ENCODE peak calls at places on chromosomes 4 and X, in six cellular contexts. One of them, this sample, is unnamed.
A peak's percentile ranks its signal among the peaks of the same experiment; 100 is the strongest.

GRCh38 chr4:16897991-16898827 is at the start of gene LDB2:
- DNase-seq in IMR-90: peak; percentile 88
- DNase-seq in naive thymus-derived CD8-positive, alpha-beta T cell: no peak
- DNase-seq in T-helper 2 cell: no peak
- DNase-seq in astrocyte of the spinal cord: peak; percentile 85
- DNase-seq in cardiac fibroblast: peak; percentile 75
- DNase-seq in this sample: peak; percentile 74

GRCh38 chr4:20368926-20369325 is 117.2 kb downstream of the SLIT2 start:
- DNase-seq in astrocyte of the spinal cord: peak; percentile 18
- DNase-seq in IMR-90: peak; percentile 67
- DNase-seq in naive thymus-derived CD8-positive, alpha-beta T cell: no peak
- DNase-seq in cardiac fibroblast: peak; percentile 31
- DNase-seq in T-helper 2 cell: no peak
- DNase-seq in this sample: no peak

GRCh38 chrX:16444353-16444752 is 205.6 kb upstream of the S100G start:
- DNase-seq in cardiac fibroblast: peak; percentile 74
- DNase-seq in naive thymus-derived CD8-positive, alpha-beta T cell: no peak
- DNase-seq in IMR-90: peak; percentile 89
- DNase-seq in astrocyte of the spinal cord: peak; percentile 78
- DNase-seq in T-helper 2 cell: no peak
- DNase-seq in this sample: no peak

GRCh38 chr4:179116581-179116980 is 1674.3 kb upstream of the AGA start:
- DNase-seq in astrocyte of the spinal cord: no peak
- DNase-seq in naive thymus-derived CD8-positive, alpha-beta T cell: no peak
- DNase-seq in IMR-90: no peak
- DNase-seq in T-helper 2 cell: no peak
- DNase-seq in cardiac fibroblast: no peak
- DNase-seq in this sample: no peak

GRCh38 chr4:80097395-80098177 is 24.6 kb upstream of the ANTXR2 start:
- DNase-seq in cardiac fibroblast: peak; percentile 79
- DNase-seq in astrocyte of the spinal cord: peak; percentile 77
- DNase-seq in T-helper 2 cell: no peak
- DNase-seq in naive thymus-derived CD8-positive, alpha-beta T cell: no peak
- DNase-seq in IMR-90: peak; percentile 83
- DNase-seq in this sample: no peak

GRCh38 chr4:88143504-88143903 is 14.9 kb downstream of the ABCG2 start:
- DNase-seq in T-helper 2 cell: no peak
- DNase-seq in IMR-90: peak; percentile 90
- DNase-seq in astrocyte of the spinal cord: peak; percentile 65
- DNase-seq in cardiac fibroblast: peak; percentile 58
- DNase-seq in naive thymus-derived CD8-positive, alpha-beta T cell: no peak
- DNase-seq in this sample: no peak

GRCh38 chr4:111641813-111642579 is 503.3 kb upstream of the FAM241A start:
- DNase-seq in astrocyte of the spinal cord: peak; percentile 87
- DNase-seq in IMR-90: peak; percentile 86
- DNase-seq in cardiac fibroblast: peak; percentile 94
- DNase-seq in T-helper 2 cell: no peak
- DNase-seq in naive thymus-derived CD8-positive, alpha-beta T cell: no peak
- DNase-seq in this sample: peak; percentile 80

GRCh38 chr4:53788011-53788410 is 196.7 kb upstream of the LNX1 start:
- DNase-seq in cardiac fibroblast: no peak
- DNase-seq in naive thymus-derived CD8-positive, alpha-beta T cell: no peak
- DNase-seq in T-helper 2 cell: no peak
- DNase-seq in IMR-90: no peak
- DNase-seq in astrocyte of the spinal cord: no peak
- DNase-seq in this sample: no peak

GRCh38 chr4:55303818-55304217 is 42.2 kb upstream of the SRD5A3 start:
- DNase-seq in astrocyte of the spinal cord: peak; percentile 66
- DNase-seq in cardiac fibroblast: peak; percentile 85
- DNase-seq in naive thymus-derived CD8-positive, alpha-beta T cell: no peak
- DNase-seq in T-helper 2 cell: no peak
- DNase-seq in IMR-90: peak; percentile 37
- DNase-seq in this sample: no peak

GRCh38 chr4:14169460-14169859 is 541.9 kb upstream of the BOD1L1 start:
- DNase-seq in IMR-90: peak; percentile 65
- DNase-seq in astrocyte of the spinal cord: peak; percentile 42
- DNase-seq in naive thymus-derived CD8-positive, alpha-beta T cell: no peak
- DNase-seq in cardiac fibroblast: peak; percentile 75
- DNase-seq in T-helper 2 cell: no peak
- DNase-seq in this sample: no peak

GRCh38 chr4:6386091-6386490 is 86.3 kb downstream of the PPP2R2C start:
- DNase-seq in IMR-90: no peak
- DNase-seq in T-helper 2 cell: no peak
- DNase-seq in astrocyte of the spinal cord: no peak
- DNase-seq in naive thymus-derived CD8-positive, alpha-beta T cell: no peak
- DNase-seq in cardiac fibroblast: no peak
- DNase-seq in this sample: no peak

GRCh38 chrX:15816886-15817285 is 26.6 kb downstream of the ZRSR2 start:
- DNase-seq in astrocyte of the spinal cord: peak; percentile 27
- DNase-seq in IMR-90: no peak
- DNase-seq in cardiac fibroblast: no peak
- DNase-seq in T-helper 2 cell: peak; percentile 67
- DNase-seq in naive thymus-derived CD8-positive, alpha-beta T cell: no peak
- DNase-seq in this sample: no peak

GRCh38 chrX:16711219-16712115 is 1.0 kb downstream of the CTPS2 start:
- DNase-seq in naive thymus-derived CD8-positive, alpha-beta T cell: no peak
- DNase-seq in astrocyte of the spinal cord: no peak
- DNase-seq in cardiac fibroblast: no peak
- DNase-seq in T-helper 2 cell: no peak
- DNase-seq in IMR-90: no peak
- DNase-seq in this sample: no peak

This sample was measured in putamen.